ENCODE peak calls at places on chromosomes 4 and X, in ten cellular contexts. H is astrocyte of the spinal cord, S is adrenal gland, A is GM23248, B is psoas muscle, R is WERI-Rb-1, I is sigmoid colon, X is tibial nerve, E is AG10803, F is prostate gland. C is an unnamed sample.

GRCh38 chrX:54560411-54560810 is 30.4 kb downstream of the GNL3L start:
- DNase-seq in H (no peak), S (no peak), A (no peak), B (no peak), R (no peak), I (no peak), X (no peak), E (no peak), F (no peak), C (no peak)

GRCh38 chr4:5893013-5893580 is at the start of gene CRMP1:
- DNase-seq in H (no peak), S (no peak), A (peak), B (no peak), R (peak), I (no peak), X (no peak), E (no peak), F (no peak), C (no peak)

GRCh38 chr4:177667687-177668086 is 225.4 kb upstream of the AGA start:
- DNase-seq in H (no peak), S (no peak), A (no peak), B (no peak), R (peak), I (no peak), X (no peak), E (no peak), F (no peak), C (no peak)

GRCh38 chrX:118350715-118351114 is 4.8 kb downstream of the WDR44 start:
- DNase-seq in H (no peak), S (no peak), A (no peak), B (no peak), R (no peak), I (no peak), X (no peak), E (no peak), F (no peak), C (no peak)

GRCh38 chr4:128866281-128866680 is 56.8 kb downstream of the JADE1 start:
- DNase-seq in H (no peak), S (no peak), A (no peak), B (no peak), R (no peak), I (no peak), X (no peak), E (no peak), F (no peak), C (no peak)

GRCh38 chr4:23423540-23423939 is 466.3 kb downstream of the PPARGC1A start:
- DNase-seq in H (no peak), S (no peak), A (no peak), B (no peak), R (no peak), I (no peak), X (no peak), E (no peak), F (no peak), C (no peak)

GRCh38 chr4:173264245-173264959 is 69.8 kb downstream of the HMGB2 start:
- DNase-seq in H (peak), S (peak), A (peak), B (no peak), R (no peak), I (peak), X (no peak), E (peak), F (no peak), C (peak)

GRCh38 chr4:180057891-180058643 is 2185.1 kb upstream of the TENM3 start:
- DNase-seq in H (peak), S (peak), A (peak), B (peak), R (peak), I (no peak), X (no peak), E (no peak), F (no peak), C (peak)

GRCh38 chrX:34294665-34295064 is 162.6 kb upstream of the FAM47A start:
- DNase-seq in H (no peak), S (no peak), A (no peak), B (no peak), R (no peak), I (no peak), X (no peak), E (no peak), F (no peak), C (no peak)

GRCh38 chr4:52551487-52551886 is 107.6 kb downstream of the USP46 start:
- DNase-seq in H (no peak), S (peak), A (no peak), B (no peak), R (no peak), I (no peak), X (no peak), E (no peak), F (no peak), C (no peak)

GRCh38 chrX:106144755-106145639 is 23.1 kb upstream of the PWWP3B start:
- DNase-seq in H (no peak), S (peak), A (no peak), B (no peak), R (no peak), I (no peak), X (no peak), E (no peak), F (no peak), C (no peak)

GRCh38 chr4:125368161-125368560 is 53.4 kb downstream of the FAT4 start:
- DNase-seq in H (peak), S (no peak), A (peak), B (no peak), R (no peak), I (no peak), X (no peak), E (peak), F (no peak), C (no peak)

GRCh38 chr4:102554482-102554881 is 53.3 kb downstream of the NFKB1 start:
- DNase-seq in H (peak), S (no peak), A (peak), B (peak), R (no peak), I (peak), X (no peak), E (peak), F (no peak), C (peak)

GRCh38 chr4:132542228-132542627 is 606.9 kb upstream of the PCDH10 start:
- DNase-seq in H (no peak), S (no peak), A (no peak), B (no peak), R (no peak), I (no peak), X (no peak), E (no peak), F (no peak), C (no peak)

GRCh38 chrX:103373581-103373980 is 2.8 kb upstream of the BEX3 start:
- DNase-seq in H (no peak), S (no peak), A (peak), B (no peak), R (no peak), I (no peak), X (no peak), E (no peak), F (no peak), C (no peak)

GRCh38 chrX:38166478-38167083 is 54.1 kb downstream of the SRPX start:
- DNase-seq in H (peak), S (no peak), A (peak), B (no peak), R (peak), I (no peak), X (peak), E (no peak), F (peak), C (no peak)

GRCh38 chr4:186685744-186686143 is 37.9 kb downstream of the FAT1 start:
- DNase-seq in H (peak), S (no peak), A (peak), B (no peak), R (no peak), I (no peak), X (no peak), E (peak), F (no peak), C (no peak)

GRCh38 chr4:105399535-105400161 is 74.2 kb downstream of the PPA2 start:
- DNase-seq in H (peak), S (no peak), A (peak), B (no peak), R (no peak), I (no peak), X (no peak), E (peak), F (no peak), C (no peak)

GRCh38 chrX:23341452-23341851 is 6.8 kb downstream of the PTCHD1 start:
- DNase-seq in H (peak), S (peak), A (no peak), B (no peak), R (no peak), I (no peak), X (no peak), E (peak), F (no peak), C (no peak)

GRCh38 chrX:149825424-149825823 is 43.7 kb downstream of the MAGEA9 start:
- DNase-seq in H (no peak), S (no peak), A (peak), B (no peak), R (peak), I (no peak), X (no peak), E (no peak), F (no peak), C (peak)

GRCh38 chr4:16843831-16844508 is 54.5 kb downstream of the LDB2 start:
- DNase-seq in H (peak), S (no peak), A (peak), B (no peak), R (no peak), I (no peak), X (no peak), E (peak), F (no peak), C (no peak)

GRCh38 chrX:74421181-74422028 is at the start of gene SLC16A2:
- DNase-seq in H (peak), S (peak), A (peak), B (peak), R (peak), I (peak), X (peak), E (peak), F (peak), C (peak)

GRCh38 chr4:114279066-114279465 is 299.6 kb upstream of the ARSJ start:
- DNase-seq in H (peak), S (no peak), A (no peak), B (no peak), R (no peak), I (no peak), X (no peak), E (no peak), F (no peak), C (no peak)

GRCh38 chr4:8710946-8711345 is 118.4 kb downstream of the CPZ start:
- DNase-seq in H (no peak), S (peak), A (no peak), B (peak), R (no peak), I (peak), X (no peak), E (no peak), F (no peak), C (peak)

GRCh38 chr4:17805580-17805979 is 5.0 kb downstream of the DCAF16 start:
- DNase-seq in H (no peak), S (no peak), A (no peak), B (no peak), R (no peak), I (no peak), X (no peak), E (no peak), F (no peak), C (no peak)

GRCh38 chr4:7547368-7548040 is 112.8 kb upstream of the PSAPL1 start:
- DNase-seq in H (no peak), S (no peak), A (no peak), B (no peak), R (no peak), I (no peak), X (peak), E (peak), F (peak), C (no peak)

GRCh38 chr4:150209140-150209829 is 131.0 kb downstream of the DCLK2 start:
- DNase-seq in H (peak), S (peak), A (peak), B (peak), R (peak), I (peak), X (peak), E (peak), F (peak), C (peak)

GRCh38 chrX:26670521-26670920 is 454.6 kb downstream of the MAGEB5 start:
- DNase-seq in H (no peak), S (no peak), A (no peak), B (no peak), R (no peak), I (no peak), X (no peak), E (no peak), F (no peak), C (no peak)

GRCh38 chr4:115678425-115678941 is 565.1 kb upstream of the NDST4 start:
- DNase-seq in H (no peak), S (no peak), A (no peak), B (no peak), R (no peak), I (no peak), X (no peak), E (no peak), F (no peak), C (no peak)

GRCh38 chr4:1347410-1347864 is 429 bp downstream of the UVSSA start:
- DNase-seq in H (peak), S (peak), A (peak), B (peak), R (peak), I (peak), X (peak), E (peak), F (peak), C (peak)

GRCh38 chrX:100663651-100664050 is 19.7 kb downstream of the SRPX2 start:
- DNase-seq in H (no peak), S (no peak), A (no peak), B (no peak), R (no peak), I (no peak), X (no peak), E (no peak), F (no peak), C (no peak)

GRCh38 chr4:16967722-16968121 is 69.3 kb upstream of the LDB2 start:
- DNase-seq in H (peak), S (peak), A (peak), B (peak), R (no peak), I (peak), X (peak), E (peak), F (no peak), C (peak)

GRCh38 chr4:128386761-128387599 is 99.4 kb upstream of the PGRMC2 start:
- DNase-seq in H (peak), S (peak), A (peak), B (peak), R (peak), I (peak), X (peak), E (peak), F (peak), C (peak)

GRCh38 chrX:13287816-13288215 is 32.0 kb downstream of the ATXN3L start:
- DNase-seq in H (peak), S (no peak), A (peak), B (no peak), R (no peak), I (no peak), X (no peak), E (peak), F (no peak), C (no peak)

GRCh38 chrX:30657542-30658238 is 4.5 kb downstream of the GK start:
- DNase-seq in H (peak), S (no peak), A (peak), B (no peak), R (no peak), I (no peak), X (no peak), E (peak), F (no peak), C (no peak)

GRCh38 chr4:158282252-158282651 is 72.0 kb downstream of the TMEM144 start:
- DNase-seq in H (peak), S (no peak), A (peak), B (no peak), R (no peak), I (no peak), X (no peak), E (peak), F (no peak), C (no peak)

GRCh38 chr4:39498724-39499014 is 28.6 kb downstream of the UGDH start:
- DNase-seq in H (no peak), S (no peak), A (no peak), B (no peak), R (no peak), I (no peak), X (no peak), E (no peak), F (no peak), C (no peak)

GRCh38 chr4:39497909-39498723 is 29.1 kb downstream of the UGDH start:
- DNase-seq in H (no peak), S (no peak), A (no peak), B (no peak), R (no peak), I (no peak), X (no peak), E (no peak), F (no peak), C (no peak)

GRCh38 chr4:39505581-39505980 is 21.7 kb downstream of the UGDH start:
- DNase-seq in H (no peak), S (no peak), A (peak), B (no peak), R (no peak), I (no peak), X (no peak), E (no peak), F (no peak), C (no peak)

GRCh38 chr4:39502034-39502658 is 25.1 kb downstream of the UGDH start:
- DNase-seq in H (peak), S (peak), A (peak), B (no peak), R (no peak), I (no peak), X (no peak), E (peak), F (no peak), C (no peak)
- H3K4me3 ChIP-seq in H (no peak), S (no peak), A (peak), B (no peak), R (no peak), I (no peak), X (no peak), E (no peak), F (no peak), C (no peak)

GRCh38 chr4:139904406-139904805 is 238.8 kb downstream of the MGST2 start:
- DNase-seq in H (no peak), S (no peak), A (no peak), B (no peak), R (no peak), I (no peak), X (no peak), E (no peak), F (no peak), C (no peak)

GRCh38 chr4:139901516-139902327 is 236.1 kb downstream of the MGST2 start:
- DNase-seq in H (peak), S (no peak), A (peak), B (no peak), R (no peak), I (no peak), X (no peak), E (peak), F (peak), C (no peak)

GRCh38 chr4:139903845-139904244 is 238.2 kb downstream of the MGST2 start:
- DNase-seq in H (no peak), S (no peak), A (peak), B (no peak), R (no peak), I (no peak), X (no peak), E (no peak), F (no peak), C (no peak)

GRCh38 chr4:139900964-139901376 is 235.4 kb downstream of the MGST2 start:
- DNase-seq in H (no peak), S (no peak), A (peak), B (no peak), R (no peak), I (no peak), X (no peak), E (no peak), F (no peak), C (no peak)

DNA sequence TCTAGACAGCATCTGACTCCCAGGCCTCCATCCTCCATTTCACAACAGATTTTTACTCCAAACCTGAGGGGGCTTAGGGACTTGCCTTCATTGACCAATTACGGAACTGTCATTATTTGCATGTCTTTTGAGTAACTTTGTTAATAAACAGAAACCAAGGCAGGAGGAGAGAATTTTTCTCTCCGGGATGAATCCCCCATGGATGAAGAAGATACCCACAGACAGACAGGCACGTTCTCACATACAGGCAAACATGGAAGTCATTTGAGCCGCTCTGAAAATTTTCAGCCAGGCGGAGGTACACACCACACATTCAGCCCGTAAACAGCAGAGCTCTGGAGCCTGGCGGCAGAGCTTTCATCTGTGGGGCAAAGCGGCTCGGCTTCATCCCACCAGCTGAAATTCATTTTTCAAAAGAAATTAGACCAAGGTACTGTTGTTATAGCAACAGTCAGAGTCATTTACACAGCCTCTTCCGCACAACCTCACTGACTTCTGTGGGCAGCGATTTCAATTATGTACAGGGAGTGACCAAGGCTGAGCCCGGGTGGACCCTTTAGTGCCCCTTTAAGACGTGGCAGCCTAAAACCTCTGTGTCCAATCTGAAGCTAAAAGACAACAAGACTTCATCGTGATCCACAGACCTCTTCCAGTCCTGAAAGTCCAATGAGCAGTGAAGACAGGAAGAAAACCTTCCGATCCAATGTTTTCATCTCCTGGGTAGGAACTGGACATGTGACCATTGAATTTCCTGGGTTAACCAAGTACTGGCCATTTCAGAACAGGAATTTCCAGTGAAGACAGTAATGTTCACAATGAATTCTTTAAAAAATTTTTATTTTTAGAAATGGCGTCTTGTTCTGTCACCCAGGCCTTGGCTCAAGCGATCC is 237.0 kb downstream of the MGST2 start:
- DNase-seq in H (peak), S (no peak), A (peak), B (no peak), R (no peak), I (no peak), X (no peak), E (peak), F (peak), C (no peak)
- H3K4me3 ChIP-seq in H (peak), S (peak), A (peak), B (peak), R (no peak), I (peak), X (peak), E (peak), F (peak), C (peak)

DNA sequence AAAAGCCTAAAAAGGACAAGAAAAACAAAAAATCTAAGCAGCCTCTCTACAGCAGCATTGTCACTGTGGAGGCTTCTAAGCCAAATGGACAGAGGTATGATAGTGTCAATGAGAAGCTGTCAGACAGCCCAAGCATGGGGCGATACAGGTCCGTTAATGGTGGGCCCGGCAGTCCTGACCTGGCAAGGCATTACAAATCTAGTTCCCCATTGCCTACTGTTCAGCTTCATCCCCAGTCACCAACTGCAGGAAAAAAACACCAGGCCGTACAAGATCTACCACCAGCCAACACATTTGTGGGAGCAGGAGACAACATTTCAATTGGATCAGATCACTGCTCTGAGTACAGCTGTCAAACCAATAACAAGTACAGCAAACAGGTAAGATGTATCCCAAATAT is 4.0 kb downstream of the PCDH7 start:
- DNase-seq in H (no peak), S (no peak), A (no peak), B (no peak), R (no peak), I (no peak), X (no peak), E (no peak), F (no peak), C (no peak)
- H3K4me3 ChIP-seq in H (peak), S (no peak), A (no peak), B (no peak), R (no peak), I (peak), X (no peak), E (no peak), F (peak), C (peak)

DNA sequence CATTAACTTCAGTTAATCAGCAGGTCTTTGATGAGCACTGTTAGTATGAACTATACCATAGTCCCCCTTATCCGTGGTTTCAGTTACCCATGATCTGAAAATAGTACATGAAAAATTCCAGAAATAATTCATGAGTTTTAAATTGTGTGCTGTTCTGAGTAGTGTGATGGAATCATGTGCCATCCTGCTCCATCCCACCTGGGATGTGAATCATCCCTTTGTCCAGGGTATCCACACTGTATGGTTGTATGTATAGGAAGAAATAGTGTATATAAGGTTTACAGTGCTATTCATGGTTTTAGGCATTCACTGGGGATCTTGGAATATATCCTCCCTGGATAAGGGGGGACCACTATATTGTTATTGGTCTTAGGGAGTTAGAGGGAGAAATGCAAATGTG is 24.5 kb downstream of the ARHGAP10 start:
- DNase-seq in H (no peak), S (no peak), A (no peak), B (no peak), R (no peak), I (no peak), X (no peak), E (no peak), F (no peak), C (no peak)
- H3K4me3 ChIP-seq in H (no peak), S (no peak), A (no peak), B (no peak), R (no peak), I (no peak), X (no peak), E (no peak), F (no peak), C (no peak)

C was measured in transverse colon.